ENCODE peak calls at places on chromosomes 12 and 14, in seven cellular contexts. One of them, this sample, is unnamed.

GRCh38 chr12:14950421-14950820 is 11.0 kb downstream of the ARHGDIB start:
- DNase-seq in upper lobe of right lung: no peak
- DNase-seq in foreskin keratinocyte: no peak
- DNase-seq in CD4-positive, alpha-beta T cell: no peak
- DNase-seq in body of pancreas: no peak
- DNase-seq in breast epithelium: no peak
- DNase-seq in IMR-90: no peak
- DNase-seq in this sample: no peak

GRCh38 chr14:36300337-36300736 is 20.1 kb downstream of the MBIP start:
- DNase-seq in upper lobe of right lung: no peak
- DNase-seq in foreskin keratinocyte: no peak
- DNase-seq in CD4-positive, alpha-beta T cell: no peak
- DNase-seq in body of pancreas: no peak
- DNase-seq in breast epithelium: no peak
- DNase-seq in IMR-90: peak
- DNase-seq in this sample: no peak

GRCh38 chr14:77980475-77981321 is 180.8 kb downstream of the ADCK1 start:
- DNase-seq in upper lobe of right lung: peak
- DNase-seq in foreskin keratinocyte: peak
- DNase-seq in CD4-positive, alpha-beta T cell: no peak
- DNase-seq in body of pancreas: peak
- DNase-seq in breast epithelium: peak
- DNase-seq in IMR-90: no peak
- DNase-seq in this sample: peak

GRCh38 chr12:3110579-3110978 is 33.4 kb downstream of the TSPAN9 start:
- DNase-seq in upper lobe of right lung: no peak
- DNase-seq in foreskin keratinocyte: no peak
- DNase-seq in CD4-positive, alpha-beta T cell: no peak
- DNase-seq in body of pancreas: no peak
- DNase-seq in breast epithelium: no peak
- DNase-seq in IMR-90: peak
- DNase-seq in this sample: no peak

GRCh38 chr14:78486621-78487020 is 316.4 kb downstream of the NRXN3 start:
- DNase-seq in upper lobe of right lung: no peak
- DNase-seq in foreskin keratinocyte: no peak
- DNase-seq in CD4-positive, alpha-beta T cell: no peak
- DNase-seq in body of pancreas: no peak
- DNase-seq in breast epithelium: no peak
- DNase-seq in IMR-90: no peak
- DNase-seq in this sample: no peak

GRCh38 chr14:102086346-102086971 is 385 bp downstream of the HSP90AA1 start:
- DNase-seq in upper lobe of right lung: no peak
- DNase-seq in foreskin keratinocyte: no peak
- DNase-seq in CD4-positive, alpha-beta T cell: peak
- DNase-seq in body of pancreas: peak
- DNase-seq in breast epithelium: no peak
- DNase-seq in IMR-90: peak
- DNase-seq in this sample: no peak

GRCh38 chr12:130483616-130484180 is 146.0 kb downstream of the PIWIL1 start:
- DNase-seq in upper lobe of right lung: no peak
- DNase-seq in foreskin keratinocyte: no peak
- DNase-seq in CD4-positive, alpha-beta T cell: no peak
- DNase-seq in body of pancreas: no peak
- DNase-seq in breast epithelium: no peak
- DNase-seq in IMR-90: no peak
- DNase-seq in this sample: no peak

GRCh38 chr12:14167005-14167628 is 185.7 kb upstream of the GRIN2B start:
- DNase-seq in upper lobe of right lung: no peak
- DNase-seq in foreskin keratinocyte: peak
- DNase-seq in CD4-positive, alpha-beta T cell: peak
- DNase-seq in body of pancreas: peak
- DNase-seq in breast epithelium: no peak
- DNase-seq in IMR-90: peak
- DNase-seq in this sample: peak

GRCh38 chr12:99059824-99060526 is 414.9 kb downstream of the APAF1 start:
- DNase-seq in upper lobe of right lung: no peak
- DNase-seq in foreskin keratinocyte: no peak
- DNase-seq in CD4-positive, alpha-beta T cell: no peak
- DNase-seq in body of pancreas: peak
- DNase-seq in breast epithelium: no peak
- DNase-seq in IMR-90: no peak
- DNase-seq in this sample: no peak

GRCh38 chr12:8637244-8637643 is 24.6 kb upstream of the AICDA start:
- DNase-seq in upper lobe of right lung: no peak
- DNase-seq in foreskin keratinocyte: no peak
- DNase-seq in CD4-positive, alpha-beta T cell: no peak
- DNase-seq in body of pancreas: no peak
- DNase-seq in breast epithelium: no peak
- DNase-seq in IMR-90: no peak
- DNase-seq in this sample: no peak

GRCh38 chr12:14256139-14256538 is 109.3 kb upstream of the ATF7IP start:
- DNase-seq in upper lobe of right lung: no peak
- DNase-seq in foreskin keratinocyte: no peak
- DNase-seq in CD4-positive, alpha-beta T cell: peak
- DNase-seq in body of pancreas: no peak
- DNase-seq in breast epithelium: no peak
- DNase-seq in IMR-90: peak
- DNase-seq in this sample: no peak

GRCh38 chr12:121228919-121229650 is 19.2 kb downstream of the P2RX4 start:
- DNase-seq in upper lobe of right lung: no peak
- DNase-seq in foreskin keratinocyte: no peak
- DNase-seq in CD4-positive, alpha-beta T cell: no peak
- DNase-seq in body of pancreas: no peak
- DNase-seq in breast epithelium: no peak
- DNase-seq in IMR-90: no peak
- DNase-seq in this sample: no peak

DNA sequence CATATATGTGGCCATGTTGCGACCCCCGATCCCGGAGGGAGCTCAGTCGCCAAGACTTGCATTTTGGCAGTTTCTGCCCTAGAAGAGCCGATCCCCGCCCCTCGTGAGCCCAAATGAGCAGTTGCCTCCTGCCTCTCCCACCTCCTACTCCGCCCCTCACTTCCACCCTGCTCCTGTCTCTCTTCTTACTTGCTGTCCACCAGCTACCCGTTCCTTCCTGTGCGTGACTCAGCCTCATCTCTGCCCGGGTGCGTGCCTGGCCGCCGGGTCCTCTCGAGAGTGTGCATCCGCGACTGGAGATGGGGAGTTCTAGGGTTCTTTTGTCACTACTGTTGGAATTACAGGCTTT is 585 bp downstream of the GPATCH2L start:
- DNase-seq in upper lobe of right lung: peak
- DNase-seq in foreskin keratinocyte: peak
- DNase-seq in CD4-positive, alpha-beta T cell: peak
- DNase-seq in body of pancreas: peak
- DNase-seq in breast epithelium: peak
- DNase-seq in IMR-90: peak
- DNase-seq in this sample: peak
- H3K27ac ChIP-seq in upper lobe of right lung: peak
- H3K27ac ChIP-seq in foreskin keratinocyte: peak
- H3K27ac ChIP-seq in CD4-positive, alpha-beta T cell: peak
- H3K27ac ChIP-seq in body of pancreas: peak
- H3K27ac ChIP-seq in breast epithelium: peak
- H3K27ac ChIP-seq in IMR-90: peak
- H3K27ac ChIP-seq in this sample: peak

GRCh38 chr12:92721130-92721529 is 18.3 kb downstream of the PLEKHG7 start:
- DNase-seq in upper lobe of right lung: no peak
- DNase-seq in foreskin keratinocyte: no peak
- DNase-seq in CD4-positive, alpha-beta T cell: no peak
- DNase-seq in body of pancreas: no peak
- DNase-seq in breast epithelium: no peak
- DNase-seq in IMR-90: peak
- DNase-seq in this sample: no peak

GRCh38 chr12:92715625-92716024 is 12.8 kb downstream of the PLEKHG7 start:
- DNase-seq in upper lobe of right lung: no peak
- DNase-seq in foreskin keratinocyte: no peak
- DNase-seq in CD4-positive, alpha-beta T cell: no peak
- DNase-seq in body of pancreas: no peak
- DNase-seq in breast epithelium: no peak
- DNase-seq in IMR-90: no peak
- DNase-seq in this sample: no peak

GRCh38 chr12:92718483-92718985 is 15.7 kb downstream of the PLEKHG7 start:
- DNase-seq in upper lobe of right lung: no peak
- DNase-seq in foreskin keratinocyte: no peak
- DNase-seq in CD4-positive, alpha-beta T cell: no peak
- DNase-seq in body of pancreas: no peak
- DNase-seq in breast epithelium: no peak
- DNase-seq in IMR-90: no peak
- DNase-seq in this sample: no peak

GRCh38 chr12:92719674-92720073 is 16.9 kb downstream of the PLEKHG7 start:
- DNase-seq in upper lobe of right lung: no peak
- DNase-seq in foreskin keratinocyte: no peak
- DNase-seq in CD4-positive, alpha-beta T cell: no peak
- DNase-seq in body of pancreas: no peak
- DNase-seq in breast epithelium: no peak
- DNase-seq in IMR-90: peak
- DNase-seq in this sample: no peak

GRCh38 chr12:92717202-92717601 is 14.4 kb downstream of the PLEKHG7 start:
- DNase-seq in upper lobe of right lung: no peak
- DNase-seq in foreskin keratinocyte: no peak
- DNase-seq in CD4-positive, alpha-beta T cell: no peak
- DNase-seq in body of pancreas: no peak
- DNase-seq in breast epithelium: no peak
- DNase-seq in IMR-90: peak
- DNase-seq in this sample: peak
- TF ChIP-seq CTCF in upper lobe of right lung: peak
- TF ChIP-seq CTCF in foreskin keratinocyte: peak
- TF ChIP-seq CTCF in CD4-positive, alpha-beta T cell: no peak
- TF ChIP-seq CTCF in body of pancreas: no peak
- TF ChIP-seq CTCF in breast epithelium: no peak
- TF ChIP-seq CTCF in IMR-90: peak
- TF ChIP-seq CTCF in this sample: no peak

GRCh38 chr14:92626041-92626440 is 112.5 kb downstream of the RIN3 start:
- DNase-seq in upper lobe of right lung: no peak
- DNase-seq in foreskin keratinocyte: no peak
- DNase-seq in CD4-positive, alpha-beta T cell: no peak
- DNase-seq in body of pancreas: no peak
- DNase-seq in breast epithelium: no peak
- DNase-seq in IMR-90: no peak
- DNase-seq in this sample: no peak
- H3K27ac ChIP-seq in upper lobe of right lung: no peak
- H3K27ac ChIP-seq in foreskin keratinocyte: no peak
- H3K27ac ChIP-seq in CD4-positive, alpha-beta T cell: no peak
- H3K27ac ChIP-seq in body of pancreas: no peak
- H3K27ac ChIP-seq in breast epithelium: no peak
- H3K27ac ChIP-seq in IMR-90: peak
- H3K27ac ChIP-seq in this sample: no peak

DNA sequence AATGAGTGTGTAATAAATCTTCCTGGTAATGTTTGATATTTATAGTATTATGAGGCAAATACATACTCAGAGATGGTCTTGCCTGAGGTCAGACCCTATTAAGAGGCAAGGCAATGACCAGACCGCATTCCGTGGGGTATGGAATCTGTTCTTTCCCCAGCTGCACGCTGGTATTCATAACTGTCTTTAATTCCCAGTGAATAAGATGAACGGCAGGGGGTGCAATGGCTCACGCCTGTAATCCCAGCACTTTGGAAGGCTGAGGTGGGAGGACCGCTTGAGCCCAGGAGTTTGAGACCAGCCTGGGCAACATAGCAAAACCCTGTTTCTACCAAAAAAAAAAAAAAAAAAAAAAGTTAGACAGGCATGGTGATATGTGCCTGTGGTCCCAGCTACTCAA is 44.6 kb downstream of the ERO1A start:
- DNase-seq in upper lobe of right lung: no peak
- DNase-seq in foreskin keratinocyte: no peak
- DNase-seq in CD4-positive, alpha-beta T cell: no peak
- DNase-seq in body of pancreas: peak
- DNase-seq in breast epithelium: no peak
- DNase-seq in IMR-90: no peak
- DNase-seq in this sample: no peak
- TF ChIP-seq CTCF in upper lobe of right lung: no peak
- TF ChIP-seq CTCF in foreskin keratinocyte: peak
- TF ChIP-seq CTCF in CD4-positive, alpha-beta T cell: no peak
- TF ChIP-seq CTCF in body of pancreas: no peak
- TF ChIP-seq CTCF in breast epithelium: no peak
- TF ChIP-seq CTCF in IMR-90: no peak
- TF ChIP-seq CTCF in this sample: no peak

This sample was measured in RWPE1.